ENCODE peak calls at places on chromosome 2, in four cellular contexts. B is IMR-90, W is tibial nerve, S is HCT116. Q is an unnamed sample.

GRCh38 chr2:225282858-225283693 is 116.4 kb upstream of the NYAP2 start:
- DNase-seq in W (no peak), B (peak; percentile 41), S (peak; percentile 31), Q (no peak)

GRCh38 chr2:102336502-102336945 is 19.1 kb upstream of the IL18R1 start:
- DNase-seq in S (no peak), W (no peak), B (peak; percentile 32), Q (no peak)

GRCh38 chr2:125959047-125959446 is 696.9 kb upstream of the GYPC start:
- DNase-seq in W (no peak), S (no peak), B (no peak), Q (no peak)

GRCh38 chr2:107174126-107174525 is 288.2 kb upstream of the ST6GAL2 start:
- DNase-seq in B (no peak), S (no peak), W (no peak), Q (no peak)

GRCh38 chr2:95328386-95329125 is 31.4 kb downstream of the KCNIP3 start:
- DNase-seq in W (no peak), B (peak; percentile 18), S (no peak), Q (no peak)

GRCh38 chr2:240407090-240407489 is 28.4 kb upstream of the GPC1 start:
- DNase-seq in W (peak; percentile 2), B (no peak), S (no peak), Q (no peak)

GRCh38 chr2:47118581-47118980 is 36.5 kb downstream of the STPG4 start:
- DNase-seq in W (no peak), S (no peak), B (no peak), Q (no peak)

GRCh38 chr2:14551069-14551468 is 81.4 kb upstream of the LRATD1 start:
- DNase-seq in S (no peak), W (no peak), B (no peak), Q (no peak)

GRCh38 chr2:232085826-232086425 is 124.4 kb downstream of the DIS3L2 start:
- DNase-seq in W (no peak), S (no peak), B (peak; percentile 10), Q (no peak)

GRCh38 chr2:218259099-218259921 is 1.5 kb upstream of the GPBAR1 start:
- DNase-seq in S (no peak), W (peak; percentile 29), B (peak; percentile 85), Q (no peak)

GRCh38 chr2:232838406-232838874 is 31.6 kb upstream of the SNORC start:
- DNase-seq in W (no peak), B (peak; percentile 29), S (no peak), Q (no peak)

GRCh38 chr2:2843969-2844548 is 513.0 kb upstream of the MYT1L start:
- DNase-seq in B (no peak), W (no peak), S (peak; percentile 7), Q (no peak)

GRCh38 chr2:231707625-231708049 is 688 bp upstream of the PTMA start:
- DNase-seq in W (peak; percentile 60), S (peak; percentile 36), B (no peak), Q (peak; percentile 67)

GRCh38 chr2:157246212-157247067 is 11.1 kb upstream of the GALNT5 start:
- DNase-seq in S (peak; percentile 58), W (no peak), B (peak; percentile 93), Q (no peak)

GRCh38 chr2:223003191-223003590 is 48.8 kb upstream of the KCNE4 start:
- DNase-seq in W (no peak), S (no peak), B (peak; percentile 69), Q (no peak)

GRCh38 chr2:235463893-235464292 is 29.9 kb upstream of the AGAP1 start:
- DNase-seq in S (no peak), W (no peak), B (no peak), Q (no peak)

GRCh38 chr2:161141033-161141432 is 19.2 kb upstream of the TANK start:
- DNase-seq in B (no peak), W (no peak), S (no peak), Q (no peak)

GRCh38 chr2:217978536-217979150 is 24.2 kb downstream of the TNS1 start:
- DNase-seq in B (no peak), S (no peak), W (no peak), Q (no peak)

GRCh38 chr2:148987286-148987685 is 51.2 kb upstream of the LYPD6B start:
- DNase-seq in S (no peak), W (no peak), B (no peak), Q (no peak)

GRCh38 chr2:168699834-168700417 is 102.5 kb upstream of the NOSTRIN start:
- DNase-seq in W (peak; percentile 82), B (peak; percentile 87), S (no peak), Q (peak; percentile 25)

GRCh38 chr2:229137623-229138022 is 133.5 kb downstream of the PID1 start:
- DNase-seq in S (no peak), W (no peak), B (no peak), Q (no peak)

GRCh38 chr2:224405841-224406370 is 4.0 kb upstream of the FAM124B start:
- DNase-seq in B (no peak), S (no peak), W (no peak), Q (no peak)

GRCh38 chr2:238489896-238490295 is 63.2 kb downstream of the ASB1 start:
- DNase-seq in S (no peak), B (no peak), W (no peak), Q (no peak)

GRCh38 chr2:164651361-164651760 is 30.1 kb upstream of the GRB14 start:
- DNase-seq in S (no peak), W (no peak), B (no peak), Q (no peak)

GRCh38 chr2:1238571-1239138 is 174.6 kb upstream of the TPO start:
- DNase-seq in B (no peak), W (no peak), S (no peak), Q (no peak)

GRCh38 chr2:11589316-11589940 is 55.6 kb downstream of the GREB1 start:
- DNase-seq in B (no peak), W (no peak), S (no peak), Q (no peak)

GRCh38 chr2:84821806-84822205 is 59.1 kb downstream of the TRABD2A start:
- DNase-seq in W (no peak), S (no peak), B (no peak), Q (no peak)

GRCh38 chr2:10003206-10004125 is 39.9 kb upstream of the KLF11 start:
- DNase-seq in W (no peak), B (no peak), S (no peak), Q (no peak)

GRCh38 chr2:194550702-194551101 is 1106.3 kb upstream of the SLC39A10 start:
- DNase-seq in B (no peak), W (no peak), S (no peak), Q (no peak)

GRCh38 chr2:191983186-191983585 is 136.3 kb upstream of the CAVIN2 start:
- DNase-seq in S (no peak), B (no peak), W (no peak), Q (no peak)

GRCh38 chr2:13650586-13651180 is 933.9 kb downstream of the TRIB2 start:
- DNase-seq in W (no peak), S (no peak), B (no peak), Q (no peak)

GRCh38 chr2:201955702-201956141 is 77.9 kb upstream of the FZD7 start:
- DNase-seq in B (peak; percentile 52), S (no peak), W (no peak), Q (no peak)

GRCh38 chr2:101828267-101829017 is 130.9 kb downstream of the MAP4K4 start:
- DNase-seq in S (no peak), W (no peak), B (no peak), Q (no peak)

GRCh38 chr2:39118786-39119499 is 1.9 kb downstream of the SOS1 start:
- DNase-seq in B (no peak), S (no peak), W (no peak), Q (no peak)

GRCh38 chr2:39120521-39120770 is 405 bp downstream of the SOS1 start:
- DNase-seq in S (no peak), W (no peak), B (no peak), Q (no peak)

GRCh38 chr2:39121523-39122063 is 742 bp upstream of the SOS1 start:
- DNase-seq in W (no peak), S (no peak), B (no peak), Q (no peak)

GRCh38 chr2:39119732-39120520 is 925 bp downstream of the SOS1 start:
- DNase-seq in W (no peak), S (no peak), B (peak; percentile 49), Q (peak; percentile 42)

DNA sequence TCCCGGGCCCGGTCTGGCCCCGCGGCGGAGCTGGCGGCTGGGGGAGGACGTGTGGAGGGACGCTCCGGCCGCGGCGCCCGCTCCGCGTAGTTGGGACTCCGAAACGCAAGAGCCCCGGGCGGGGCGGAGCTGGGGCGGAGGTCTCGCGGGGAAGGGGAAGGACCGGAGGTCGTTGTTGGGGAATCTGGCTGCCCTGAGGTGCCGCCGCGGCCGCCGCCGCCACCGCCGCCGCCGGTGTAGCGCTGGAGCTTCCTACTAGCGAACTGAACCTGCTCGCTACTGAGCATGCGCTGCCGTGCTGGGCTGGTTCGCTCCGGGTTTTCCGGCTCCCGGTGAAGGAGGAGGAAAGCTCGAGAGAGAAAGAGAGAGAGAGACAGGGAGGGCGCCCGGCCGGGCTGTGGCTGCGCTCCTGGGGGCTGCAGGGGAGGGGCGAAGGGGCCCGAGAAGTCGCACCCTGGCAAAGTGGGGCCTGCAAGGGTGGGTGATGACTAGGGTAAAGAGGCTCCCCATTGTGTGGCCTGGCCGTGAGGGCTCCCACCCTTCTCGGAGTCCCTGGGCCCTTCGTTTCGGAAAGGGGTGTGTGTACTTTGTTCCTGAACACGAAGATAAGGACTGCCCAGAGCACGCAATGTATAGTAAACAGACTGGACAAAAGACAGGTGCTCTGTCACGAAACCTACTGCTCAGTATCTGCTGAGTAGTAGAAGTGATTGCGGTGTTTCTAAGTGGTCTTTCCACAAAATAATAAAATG is at the start of gene SOS1:
- DNase-seq in B (peak; percentile 92), W (peak; percentile 89), S (peak; percentile 82), Q (peak; percentile 94)
- TF ChIP-seq POLR2A in B (peak; percentile 51), W (peak; percentile 88), S (peak; percentile 73), Q (peak; percentile 92)

GRCh38 chr2:129431881-129432280 is 547.6 kb upstream of the RAB6C start:
- DNase-seq in S (no peak), W (no peak), B (no peak), Q (no peak)
- H3K4me3 ChIP-seq in S (no peak overlapping the region), W (no peak overlapping the region), B (no peak overlapping the region), Q (no peak overlapping the region)

GRCh38 chr2:216885117-216885553 is 25.3 kb upstream of the TNP1 start:
- DNase-seq in S (no peak), W (no peak), B (no peak), Q (no peak)

GRCh38 chr2:216881411-216881810 is 21.5 kb upstream of the TNP1 start:
- DNase-seq in B (no peak), S (no peak), W (no peak), Q (no peak)

GRCh38 chr2:216887132-216887531 is 27.3 kb upstream of the TNP1 start:
- DNase-seq in B (no peak), S (no peak), W (no peak), Q (no peak)

GRCh38 chr2:216882876-216883275 is 23.0 kb upstream of the TNP1 start:
- DNase-seq in W (no peak), S (no peak), B (no peak), Q (no peak)

DNA sequence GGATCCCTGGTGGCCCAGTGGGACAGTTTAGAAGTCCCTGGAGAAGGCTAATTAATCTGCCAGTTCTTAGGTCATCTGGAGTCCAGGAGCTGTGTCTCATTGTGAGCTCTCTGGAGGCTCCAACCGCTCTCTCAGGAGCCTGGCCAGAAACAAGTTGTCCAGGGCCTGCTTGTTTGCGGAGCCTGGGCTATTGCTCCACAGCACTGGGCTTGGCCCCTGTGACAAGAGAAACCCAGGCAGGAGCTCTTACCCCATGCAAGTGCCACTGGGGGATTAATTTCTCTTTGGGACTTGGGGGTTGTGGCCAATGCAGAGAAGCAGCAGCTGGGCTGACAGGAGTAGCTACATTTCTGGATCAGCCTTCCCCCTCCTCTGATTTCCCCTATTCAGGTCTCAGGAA is 24.5 kb upstream of the TNP1 start:
- DNase-seq in B (no peak), W (no peak), S (no peak), Q (no peak)
- TF ChIP-seq POLR2A in B (no peak), W (no peak), S (no peak), Q (no peak)

GRCh38 chr2:104043864-104044263 is 810.1 kb upstream of the POU3F3 start:
- DNase-seq in B (no peak), S (no peak), W (no peak), Q (no peak)
- H3K4me3 ChIP-seq in B (no peak overlapping the region), S (no peak overlapping the region), W (no peak overlapping the region), Q (no peak overlapping the region)

Q was measured in prostate gland.